ENCODE peak calls at places on chromosome X, in ten cellular contexts. T is heart left ventricle; S is CD8-positive, alpha-beta T cell; N is hepatocyte; C is GM23248; R is mucosa of descending colon; U is effector memory CD4-positive, alpha-beta T cell; Q is colonic mucosa; H is kidney epithelial cell; L is keratinocyte. I is an unnamed sample.

GRCh38 chrX:85024044-85024443 is 20.4 kb downstream of the APOOL start:
- DNase-seq in N (no peak), T (no peak), H (no peak), C (peak; percentile 6), Q (no peak), R (no peak), L (no peak), U (no peak), S (no peak), I (no peak)

GRCh38 chrX:151722241-151722846 is 6.5 kb downstream of the FATE1 start:
- DNase-seq in C (peak; percentile 69), U (no peak), Q (peak; percentile 24), S (no peak), L (no peak), H (no peak), N (peak; percentile 68), R (no peak), T (no peak), I (peak; percentile 18)

GRCh38 chrX:132480581-132481203 is 8.1 kb downstream of the MBNL3 start:
- DNase-seq in U (peak; percentile 33), R (no peak), H (no peak), Q (peak; percentile 69), S (peak; percentile 25), T (peak; percentile 27), C (peak; percentile 58), L (no peak), N (peak; percentile 34), I (peak; percentile 48)

GRCh38 chrX:151902813-151903591 is 9.7 kb upstream of the MAGEA4 start:
- DNase-seq in H (peak; percentile 62), N (peak; percentile 71), R (no peak), Q (peak; percentile 33), T (peak; percentile 76), L (peak; percentile 17), U (no peak), S (no peak), C (peak; percentile 90), I (no peak)

GRCh38 chrX:34918091-34918736 is 24.4 kb upstream of the FAM47B start:
- DNase-seq in Q (no peak), L (no peak), N (peak; percentile 25), T (no peak), U (no peak), H (peak; percentile 14), S (no peak), R (no peak), C (peak; percentile 82), I (no peak)

GRCh38 chrX:110159235-110159634 is 156.3 kb downstream of the TMEM164 start:
- DNase-seq in S (no peak), C (no peak), U (no peak), T (no peak), N (no peak), L (no peak), Q (no peak), H (no peak), R (no peak), I (no peak)

GRCh38 chrX:150759568-150760416 is 66.6 kb downstream of the MTMR1 start:
- DNase-seq in L (no peak), C (no peak), U (no peak), Q (no peak), N (no peak), T (no peak), H (no peak), R (no peak), S (no peak), I (no peak)

GRCh38 chrX:147891886-147892285 is 19.8 kb upstream of the FMR1 start:
- DNase-seq in H (no peak), U (no peak), N (no peak), C (peak; percentile 59), Q (no peak), T (no peak), S (no peak), L (no peak), R (no peak), I (no peak)

GRCh38 chrX:56764153-56764974 is 35.3 kb downstream of the NBDY start:
- DNase-seq in N (peak; percentile 74), S (peak; percentile 50), C (peak; percentile 75), H (no peak), L (no peak), Q (peak; percentile 89), U (peak; percentile 70), R (peak; percentile 83), T (peak; percentile 72), I (peak; percentile 86)

GRCh38 chrX:155747520-155747919 is 133.6 kb upstream of the VAMP7 start:
- DNase-seq in Q (peak; percentile 73), L (no peak), H (no peak), N (no peak), C (peak; percentile 8), U (no peak), R (peak; percentile 53), S (no peak), T (peak; percentile 38), I (no peak)

GRCh38 chrX:67544281-67544680 is 460 bp downstream of the AR start:
- DNase-seq in C (peak; percentile 55), S (no peak), Q (no peak), R (peak; percentile 36), U (no peak), H (no peak), L (no peak), N (peak; percentile 16), T (no peak), I (no peak)
- H3K4me3 ChIP-seq in C (peak overlapping the region; percentile 77), S (no peak overlapping the region), Q (peak overlapping the region; percentile 5), R (no peak overlapping the region), U (no peak overlapping the region), H (no peak overlapping the region), L (no peak overlapping the region), N (peak overlapping the region; percentile 52), T (peak overlapping the region; percentile 30), I (no peak overlapping the region)

GRCh38 chrX:1283750-1284149 is 15.1 kb downstream of the CSF2RA start:
- DNase-seq in C (no peak), R (peak; percentile 9), S (no peak), T (no peak), N (no peak), Q (no peak), L (no peak), H (no peak), U (no peak), I (no peak)

GRCh38 chrX:1292581-1293310 is 24.1 kb downstream of the CSF2RA start:
- DNase-seq in L (no peak), Q (no peak), N (no peak), R (no peak), H (no peak), U (no peak), C (no peak), T (no peak), S (no peak), I (no peak)

GRCh38 chrX:1291110-1291740 is 22.6 kb downstream of the CSF2RA start:
- DNase-seq in T (no peak), C (no peak), Q (no peak), U (no peak), N (no peak), S (no peak), H (no peak), L (no peak), R (peak; percentile 1), I (no peak)

GRCh38 chrX:1294301-1295067 is 25.9 kb downstream of the CSF2RA start:
- DNase-seq in R (peak; percentile 38), S (no peak), H (no peak), T (no peak), N (no peak), L (no peak), U (no peak), C (no peak), Q (no peak), I (no peak)

GRCh38 chrX:1289535-1289934 is 20.9 kb downstream of the CSF2RA start:
- DNase-seq in N (no peak), H (no peak), U (no peak), T (no peak), L (no peak), C (no peak), R (no peak), Q (no peak), S (no peak), I (no peak)
- H3K36me3 ChIP-seq in N (no peaks in the 10 kb centered on the region), H (no peaks in the 10 kb centered on the region), U (no peaks in the 10 kb centered on the region), T (no peaks in the 10 kb centered on the region), L (no peaks in the 10 kb centered on the region), C (no peaks in the 10 kb centered on the region), R (no peaks in the 10 kb centered on the region), Q (no peaks in the 10 kb centered on the region), S (no peaks in the 10 kb centered on the region), I (no peaks in the 10 kb centered on the region)

GRCh38 chrX:40098264-40099045 is 697 bp upstream of the BCOR start:
- DNase-seq in Q (peak; percentile 47), L (no peak), S (no peak), T (peak; percentile 40), U (no peak), C (peak; percentile 71), R (peak; percentile 76), H (no peak), N (peak; percentile 83), I (peak; percentile 69)
- H3K4me3 ChIP-seq in Q (peak overlapping the region; percentile 63), L (peak overlapping the region; percentile 53), S (peak overlapping the region; percentile 47), T (peak overlapping the region; percentile 81), U (peak overlapping the region; percentile 56), C (peak overlapping the region; percentile 79), R (no peak overlapping the region), H (peak overlapping the region; percentile 59), N (peak overlapping the region; percentile 86), I (peak overlapping the region; percentile 70)

GRCh38 chrX:47177079-47177478 is 16.6 kb upstream of the UBA1 start:
- DNase-seq in Q (no peak), R (no peak), L (no peak), H (no peak), S (no peak), U (no peak), T (no peak), C (no peak), N (no peak), I (no peak)

GRCh38 chrX:47179928-47180255 is 13.7 kb upstream of the UBA1 start:
- DNase-seq in H (no peak), N (no peak), C (no peak), R (no peak), T (no peak), U (no peak), Q (no peak), L (no peak), S (no peak), I (no peak)

GRCh38 chrX:47179221-47179927 is 14.3 kb upstream of the UBA1 start:
- DNase-seq in T (peak; percentile 83), L (no peak), C (peak; percentile 78), Q (no peak), R (no peak), S (no peak), U (no peak), H (no peak), N (no peak), I (no peak)

GRCh38 chrX:47180346-47180745 is 13.3 kb upstream of the UBA1 start:
- DNase-seq in S (no peak), U (no peak), R (no peak), C (no peak), L (no peak), N (no peak), Q (no peak), H (no peak), T (no peak), I (no peak)

GRCh38 chrX:47178337-47178736 is 15.3 kb upstream of the UBA1 start:
- DNase-seq in S (no peak), C (no peak), R (no peak), L (no peak), Q (no peak), N (no peak), T (no peak), H (no peak), U (no peak), I (no peak)
- H3K36me3 ChIP-seq in S (peaks cover 24% of the 10 kb centered on the region), C (no peaks in the 10 kb centered on the region), R (no peaks in the 10 kb centered on the region), L (peaks cover 16% of the 10 kb centered on the region), Q (peaks cover 8% of the 10 kb centered on the region), N (no peaks in the 10 kb centered on the region), T (peaks cover 5% of the 10 kb centered on the region), H (no peaks in the 10 kb centered on the region), U (peaks cover 81% of the 10 kb centered on the region), I (peaks cover 11% of the 10 kb centered on the region)

GRCh38 chrX:40109288-40110008 is 11.7 kb upstream of the BCOR start:
- DNase-seq in Q (peak; percentile 68), N (peak; percentile 81), H (no peak), U (no peak), C (peak; percentile 79), S (no peak), R (peak; percentile 70), T (peak; percentile 62), L (no peak), I (no peak)
- H3K4me3 ChIP-seq in Q (peak overlapping the region; percentile 45), N (peak overlapping the region; percentile 73), H (peak overlapping the region; percentile 44), U (peak overlapping the region; percentile 44), C (peak overlapping the region; percentile 76), S (peak overlapping the region; percentile 37), R (peak overlapping the region; percentile 24), T (peak overlapping the region; percentile 51), L (peak overlapping the region; percentile 33), I (peak overlapping the region; percentile 46)